ENCODE peak calls at places on chromosomes 5 and 9, in ten cellular contexts. N is lung, H is mesenchymal stem cell, L is sigmoid colon, G is fibroblast of lung, S is transverse colon, D is lower lobe of right lung, Y is GM23338, J is ovary, P is upper lobe of right lung. B is an unnamed sample. For H3K4me1, the result is how much of the 10 kb centered on the place peaks cover.

GRCh38 chr5:1420211-1421195 is 24.7 kb downstream of the SLC6A3 start:
- DNase-seq in N (no peak), H (no peak), L (peak), G (no peak), S (no peak), D (peak), Y (no peak), J (no peak), P (peak), B (no peak)

GRCh38 chr5:120817044-120817985 is 353.2 kb downstream of the PRR16 start:
- DNase-seq in N (no peak), H (peak), L (no peak), G (peak), S (no peak), D (no peak), Y (peak), J (no peak), P (no peak), B (no peak)

GRCh38 chr9:105437704-105438103 is 10.1 kb upstream of the FSD1L start:
- DNase-seq in N (no peak), H (no peak), L (no peak), G (no peak), S (no peak), D (no peak), Y (no peak), J (no peak), P (no peak), B (no peak)

GRCh38 chr9:129596541-129597328 is 24.2 kb downstream of the C9orf50 start:
- DNase-seq in N (peak), H (peak), L (peak), G (peak), S (peak), D (peak), Y (peak), J (peak), P (peak), B (no peak)

GRCh38 chr5:72539726-72540125 is 32.5 kb upstream of the ZNF366 start:
- DNase-seq in N (no peak), H (no peak), L (no peak), G (no peak), S (no peak), D (no peak), Y (no peak), J (no peak), P (no peak), B (no peak)

GRCh38 chr5:177300971-177301370 is 2.5 kb downstream of the RAB24 start:
- DNase-seq in N (no peak), H (peak), L (no peak), G (no peak), S (no peak), D (no peak), Y (no peak), J (no peak), P (no peak), B (peak)

GRCh38 chr5:56126487-56127179 is 106.5 kb downstream of the ANKRD55 start:
- DNase-seq in N (no peak), H (no peak), L (no peak), G (peak), S (no peak), D (no peak), Y (no peak), J (no peak), P (no peak), B (no peak)

GRCh38 chr9:87873607-87874319 is 8.9 kb upstream of the SPATA31E1 start:
- DNase-seq in N (peak), H (peak), L (no peak), G (no peak), S (peak), D (no peak), Y (no peak), J (no peak), P (no peak), B (no peak)

GRCh38 chr9:114282926-114283325 is 40.0 kb upstream of the ORM1 start:
- DNase-seq in N (no peak), H (peak), L (peak), G (peak), S (no peak), D (peak), Y (no peak), J (peak), P (peak), B (peak)

GRCh38 chr5:173866249-173867172 is 21.6 kb upstream of the CPEB4 start:
- DNase-seq in N (peak), H (no peak), L (peak), G (no peak), S (no peak), D (peak), Y (peak), J (no peak), P (peak), B (no peak)

GRCh38 chr5:3377831-3378230 is 217.8 kb upstream of the IRX1 start:
- DNase-seq in N (no peak), H (no peak), L (peak), G (no peak), S (no peak), D (no peak), Y (no peak), J (no peak), P (no peak), B (no peak)

GRCh38 chr5:109877670-109878045 is 187.9 kb downstream of the MAN2A1 start:
- DNase-seq in N (no peak), H (no peak), L (no peak), G (no peak), S (no peak), D (no peak), Y (no peak), J (no peak), P (no peak), B (peak)

GRCh38 chr5:128144491-128144890 is 60.9 kb downstream of the SLC12A2 start:
- DNase-seq in N (no peak), H (peak), L (no peak), G (no peak), S (no peak), D (no peak), Y (no peak), J (no peak), P (no peak), B (peak)

GRCh38 chr9:97986466-97986865 is 3.3 kb downstream of the ANP32B start:
- DNase-seq in N (no peak), H (peak), L (no peak), G (peak), S (no peak), D (no peak), Y (no peak), J (no peak), P (no peak), B (peak)

GRCh38 chr5:87007737-87008136 is 259.9 kb upstream of the RASA1 start:
- DNase-seq in N (no peak), H (no peak), L (no peak), G (no peak), S (no peak), D (no peak), Y (no peak), J (no peak), P (no peak), B (no peak)

GRCh38 chr5:107447587-107447986 is 223.2 kb downstream of the EFNA5 start:
- DNase-seq in N (no peak), H (no peak), L (no peak), G (no peak), S (no peak), D (no peak), Y (no peak), J (no peak), P (no peak), B (no peak)

GRCh38 chr5:912356-913091 is 19.8 kb downstream of the TRIP13 start:
- DNase-seq in N (no peak), H (peak), L (no peak), G (peak), S (no peak), D (peak), Y (peak), J (no peak), P (no peak), B (peak)

GRCh38 chr5:114208120-114208519 is 153.8 kb upstream of the KCNN2 start:
- DNase-seq in N (no peak), H (no peak), L (no peak), G (no peak), S (no peak), D (no peak), Y (no peak), J (no peak), P (no peak), B (no peak)

GRCh38 chr9:124574534-124574933 is 67.3 kb upstream of the NR5A1 start:
- DNase-seq in N (no peak), H (no peak), L (no peak), G (no peak), S (no peak), D (no peak), Y (no peak), J (no peak), P (no peak), B (no peak)

GRCh38 chr9:89095755-89096154 is 82.9 kb downstream of the SHC3 start:
- DNase-seq in N (no peak), H (no peak), L (no peak), G (peak), S (no peak), D (no peak), Y (no peak), J (no peak), P (no peak), B (no peak)

GRCh38 chr5:112923148-112923917 is 1.3 kb upstream of the REEP5 start:
- DNase-seq in N (no peak), H (no peak), L (no peak), G (no peak), S (no peak), D (no peak), Y (peak), J (no peak), P (no peak), B (no peak)

GRCh38 chr9:109206670-109207069 is 39.6 kb upstream of the FRRS1L start:
- DNase-seq in N (no peak), H (no peak), L (no peak), G (no peak), S (no peak), D (no peak), Y (peak), J (no peak), P (no peak), B (no peak)

GRCh38 chr5:93925321-93925720 is 183.9 kb upstream of the POU5F2 start:
- DNase-seq in N (no peak), H (no peak), L (no peak), G (no peak), S (no peak), D (no peak), Y (no peak), J (no peak), P (no peak), B (peak)

GRCh38 chr5:149917073-149917676 is 27.4 kb downstream of the PDE6A start:
- DNase-seq in N (no peak), H (no peak), L (no peak), G (no peak), S (no peak), D (no peak), Y (no peak), J (no peak), P (no peak), B (no peak)

GRCh38 chr5:159319363-159319762 is 10.9 kb downstream of the IL12B start:
- DNase-seq in N (no peak), H (no peak), L (no peak), G (no peak), S (no peak), D (no peak), Y (no peak), J (no peak), P (no peak), B (no peak)

GRCh38 chr9:14961372-14962068 is 51.3 kb upstream of the FREM1 start:
- DNase-seq in N (no peak), H (peak), L (no peak), G (no peak), S (peak), D (no peak), Y (peak), J (no peak), P (no peak), B (no peak)

GRCh38 chr5:97163360-97163764 is 19.7 kb downstream of the RIOK2 start:
- DNase-seq in N (no peak), H (peak), L (no peak), G (peak), S (no peak), D (no peak), Y (no peak), J (no peak), P (no peak), B (no peak)

GRCh38 chr5:34003941-34004340 is 3.9 kb downstream of the AMACR start:
- DNase-seq in N (no peak), H (no peak), L (no peak), G (no peak), S (no peak), D (no peak), Y (no peak), J (no peak), P (no peak), B (no peak)

GRCh38 chr5:109030360-109031143 is 282.9 kb downstream of the FER start:
- DNase-seq in N (no peak), H (no peak), L (no peak), G (no peak), S (no peak), D (no peak), Y (no peak), J (no peak), P (no peak), B (no peak)

GRCh38 chr5:89190515-89191265 is 307.7 kb upstream of the MEF2C start:
- DNase-seq in N (no peak), H (no peak), L (no peak), G (no peak), S (no peak), D (no peak), Y (no peak), J (no peak), P (no peak), B (no peak)

GRCh38 chr5:142819292-142819691 is 49.1 kb downstream of the ARHGAP26 start:
- DNase-seq in N (no peak), H (no peak), L (no peak), G (no peak), S (peak), D (no peak), Y (no peak), J (no peak), P (no peak), B (peak)

GRCh38 chr5:134547579-134547978 is 22.1 kb downstream of the JADE2 start:
- DNase-seq in N (no peak), H (peak), L (peak), G (peak), S (no peak), D (no peak), Y (no peak), J (no peak), P (no peak), B (no peak)

GRCh38 chr9:129620669-129621295 is at the start of gene C9orf50:
- DNase-seq in N (no peak), H (no peak), L (no peak), G (no peak), S (no peak), D (no peak), Y (no peak), J (no peak), P (no peak), B (no peak)

GRCh38 chr9:87883990-87884389 is 1.3 kb downstream of the SPATA31E1 start:
- DNase-seq in N (no peak), H (no peak), L (no peak), G (no peak), S (no peak), D (no peak), Y (peak), J (no peak), P (no peak), B (no peak)

GRCh38 chr9:68672625-68673024 is 32.4 kb upstream of the PIP5K1B start:
- DNase-seq in N (no peak), H (no peak), L (no peak), G (no peak), S (no peak), D (no peak), Y (no peak), J (no peak), P (no peak), B (no peak)

GRCh38 chr9:134782921-134783698 is 97.5 kb upstream of the FCN2 start:
- DNase-seq in N (no peak), H (no peak), L (no peak), G (no peak), S (peak), D (no peak), Y (no peak), J (no peak), P (no peak), B (no peak)

GRCh38 chr9:136310273-136311030 is 6.6 kb upstream of the CCDC187 start:
- DNase-seq in N (no peak), H (no peak), L (no peak), G (no peak), S (no peak), D (no peak), Y (no peak), J (no peak), P (no peak), B (no peak)

GRCh38 chr5:134889335-134889734 is 15.2 kb downstream of the TXNDC15 start:
- DNase-seq in N (no peak), H (no peak), L (no peak), G (no peak), S (no peak), D (no peak), Y (no peak), J (no peak), P (no peak), B (no peak)

GRCh38 chr5:132410451-132411381 is 41.2 kb downstream of the SLC22A5 start:
- DNase-seq in N (peak), H (peak), L (peak), G (peak), S (peak), D (peak), Y (peak), J (peak), P (peak), B (no peak)

GRCh38 chr9:97563458-97564135 is 62.1 kb downstream of the TMOD1 start:
- DNase-seq in N (no peak), H (no peak), L (no peak), G (peak), S (no peak), D (no peak), Y (no peak), J (no peak), P (peak), B (no peak)

GRCh38 chr9:133715295-133715865 is 22.8 kb downstream of the SARDH start:
- DNase-seq in N (no peak), H (peak), L (peak), G (peak), S (no peak), D (no peak), Y (no peak), J (peak), P (peak), B (no peak)
- H3K27ac ChIP-seq in N (peak), H (no peak), L (no peak), G (peak), S (no peak), D (peak), Y (no peak), J (peak), P (peak), B (no peak)

GRCh38 chr9:121574771-121575519 is 75.3 kb upstream of the GGTA1 start:
- DNase-seq in N (no peak), H (no peak), L (no peak), G (no peak), S (no peak), D (no peak), Y (no peak), J (no peak), P (no peak), B (no peak)
- H3K4me1 ChIP-seq in N (under half), H (under half), L (half or more), G (under half), S (under half), D (under half), Y (under half), J (under half), P (under half), B (under half)

GRCh38 chr9:107693620-107694326 is 204.2 kb upstream of the KLF4 start:
- DNase-seq in N (no peak), H (peak), L (no peak), G (peak), S (no peak), D (no peak), Y (no peak), J (no peak), P (no peak), B (no peak)
- H3K27ac ChIP-seq in N (no peak), H (peak), L (no peak), G (no peak), S (no peak), D (no peak), Y (no peak), J (no peak), P (no peak), B (no peak)

DNA sequence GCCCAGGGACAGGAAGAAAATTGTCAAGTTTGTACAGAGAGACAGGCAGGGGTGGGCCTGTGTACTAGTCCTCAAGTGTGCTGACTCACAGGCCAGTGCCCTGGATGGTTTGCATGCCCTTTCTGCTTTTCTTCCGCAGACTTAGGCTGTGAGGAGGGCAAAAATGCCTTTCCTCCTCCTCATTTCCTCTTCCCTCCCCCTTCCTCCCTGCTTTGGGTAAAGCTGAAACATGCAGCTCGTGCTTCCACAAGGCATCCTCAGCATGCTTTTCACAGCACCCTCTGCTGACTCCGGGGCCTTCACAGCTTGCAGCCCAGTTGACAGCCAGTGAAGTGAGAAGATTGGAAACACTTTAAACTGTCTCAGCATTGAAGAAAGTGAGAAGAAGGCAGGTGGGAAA is 138.6 kb downstream of the GRIA1 start:
- DNase-seq in N (peak), H (peak), L (no peak), G (peak), S (no peak), D (peak), Y (peak), J (no peak), P (peak), B (peak)
- H3K4me1 ChIP-seq in N (under half), H (under half), L (under half), G (under half), S (under half), D (under half), Y (under half), J (under half), P (under half), B (under half)

GRCh38 chr9:27089706-27090105 is 19.3 kb upstream of the TEK start:
- DNase-seq in N (no peak), H (no peak), L (no peak), G (no peak), S (no peak), D (no peak), Y (no peak), J (no peak), P (no peak), B (no peak)
- H3K27ac ChIP-seq in N (no peak), H (no peak), L (no peak), G (peak), S (no peak), D (no peak), Y (no peak), J (no peak), P (no peak), B (no peak)

GRCh38 chr5:170280090-170280493 is 17.5 kb downstream of the LCP2 start:
- DNase-seq in N (no peak), H (no peak), L (peak), G (no peak), S (no peak), D (no peak), Y (peak), J (no peak), P (no peak), B (no peak)

GRCh38 chr5:170283296-170283695 is 14.3 kb downstream of the LCP2 start:
- DNase-seq in N (no peak), H (no peak), L (peak), G (no peak), S (no peak), D (no peak), Y (no peak), J (no peak), P (no peak), B (no peak)

GRCh38 chr5:170286532-170286931 is 11.0 kb downstream of the LCP2 start:
- DNase-seq in N (no peak), H (no peak), L (no peak), G (no peak), S (no peak), D (no peak), Y (peak), J (no peak), P (no peak), B (no peak)

GRCh38 chr5:170287532-170287931 is 10.0 kb downstream of the LCP2 start:
- DNase-seq in N (peak), H (no peak), L (peak), G (peak), S (peak), D (no peak), Y (no peak), J (peak), P (no peak), B (no peak)

DNA sequence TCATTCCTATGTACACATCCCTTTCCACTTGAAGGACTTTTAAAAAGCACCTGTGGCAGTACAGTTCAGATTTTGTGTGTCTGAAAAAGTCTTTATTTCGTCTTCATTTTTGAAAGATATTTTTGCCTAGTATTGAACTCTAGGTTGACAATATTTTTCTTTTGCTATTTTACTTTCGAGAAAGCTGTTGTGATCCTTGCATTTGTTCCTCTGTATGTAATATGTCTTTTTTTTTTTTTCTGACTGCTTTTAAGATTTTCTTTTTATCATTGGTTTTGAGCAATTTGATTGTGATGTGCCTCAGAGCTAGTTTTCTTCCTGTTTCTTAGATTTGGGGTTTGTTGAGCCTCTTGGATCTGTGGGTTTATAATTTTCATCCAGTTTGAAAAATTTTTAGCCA is 13.3 kb downstream of the LCP2 start:
- DNase-seq in N (no peak), H (no peak), L (no peak), G (no peak), S (no peak), D (no peak), Y (no peak), J (no peak), P (no peak), B (no peak)
- H3K4me1 ChIP-seq in N (under half), H (under half), L (under half), G (under half), S (under half), D (under half), Y (under half), J (under half), P (under half), B (under half)

GRCh38 chr9:92680166-92681119 is 10.5 kb upstream of the IPPK start:
- DNase-seq in N (no peak), H (no peak), L (no peak), G (no peak), S (no peak), D (no peak), Y (no peak), J (no peak), P (no peak), B (peak)
- H3K27ac ChIP-seq in N (no peak), H (no peak), L (no peak), G (no peak), S (no peak), D (no peak), Y (no peak), J (no peak), P (no peak), B (peak)

B was measured in foreskin keratinocyte.